ENCODE peak calls at places on chromosomes 16 and 17, in five cellular contexts. One of them, this sample, is unnamed.

GRCh38 chr16:65406076-65406475 is 284.2 kb upstream of the CDH11 start:
- DNase-seq in cardiac fibroblast: no peak
- DNase-seq in heart left ventricle: no peak
- DNase-seq in AG09309: no peak
- DNase-seq in dorsolateral prefrontal cortex: no peak
- DNase-seq in this sample: no peak

GRCh38 chr17:31216053-31216751 is 80.8 kb downstream of the OMG start:
- DNase-seq in cardiac fibroblast: peak
- DNase-seq in dorsolateral prefrontal cortex: no peak
- DNase-seq in AG09309: peak
- DNase-seq in heart left ventricle: no peak
- DNase-seq in this sample: no peak

GRCh38 chr17:75524971-75525805 is at the start of gene LLGL2:
- DNase-seq in heart left ventricle: peak
- DNase-seq in AG09309: no peak
- DNase-seq in cardiac fibroblast: peak
- DNase-seq in dorsolateral prefrontal cortex: peak
- DNase-seq in this sample: peak

GRCh38 chr17:50420419-50421112 is 5.5 kb upstream of the ACSF2 start:
- DNase-seq in dorsolateral prefrontal cortex: no peak
- DNase-seq in AG09309: peak
- DNase-seq in heart left ventricle: no peak
- DNase-seq in cardiac fibroblast: peak
- DNase-seq in this sample: no peak

GRCh38 chr16:19118938-19119431 is 5.2 kb downstream of the ITPRIPL2 start:
- DNase-seq in dorsolateral prefrontal cortex: no peak
- DNase-seq in cardiac fibroblast: peak
- DNase-seq in heart left ventricle: no peak
- DNase-seq in AG09309: peak
- DNase-seq in this sample: no peak

GRCh38 chr17:62705781-62706597 is 78.5 kb downstream of the MRC2 start:
- DNase-seq in heart left ventricle: no peak
- DNase-seq in dorsolateral prefrontal cortex: peak
- DNase-seq in AG09309: no peak
- DNase-seq in cardiac fibroblast: peak
- DNase-seq in this sample: no peak

GRCh38 chr17:35617505-35617904 is 30.4 kb downstream of the AP2B1 start:
- DNase-seq in AG09309: no peak
- DNase-seq in dorsolateral prefrontal cortex: no peak
- DNase-seq in heart left ventricle: no peak
- DNase-seq in cardiac fibroblast: no peak
- DNase-seq in this sample: no peak

GRCh38 chr16:15494231-15494630 is 59.8 kb downstream of the BMERB1 start:
- DNase-seq in AG09309: no peak
- DNase-seq in heart left ventricle: no peak
- DNase-seq in dorsolateral prefrontal cortex: no peak
- DNase-seq in cardiac fibroblast: peak
- DNase-seq in this sample: no peak

GRCh38 chr17:62644487-62645173 is 17.2 kb downstream of the MRC2 start:
- DNase-seq in cardiac fibroblast: no peak
- DNase-seq in dorsolateral prefrontal cortex: no peak
- DNase-seq in heart left ventricle: no peak
- DNase-seq in AG09309: no peak
- DNase-seq in this sample: no peak

GRCh38 chr17:50304781-50305404 is 30.6 kb downstream of the TMEM92 start:
- DNase-seq in cardiac fibroblast: peak
- DNase-seq in heart left ventricle: no peak
- DNase-seq in dorsolateral prefrontal cortex: no peak
- DNase-seq in AG09309: no peak
- DNase-seq in this sample: no peak

GRCh38 chr16:20866161-20866772 is 33.9 kb downstream of the DCUN1D3 start:
- DNase-seq in heart left ventricle: peak
- DNase-seq in AG09309: peak
- DNase-seq in dorsolateral prefrontal cortex: peak
- DNase-seq in cardiac fibroblast: peak
- DNase-seq in this sample: peak

GRCh38 chr17:50501054-50501453 is 7.2 kb upstream of the MYCBPAP start:
- DNase-seq in dorsolateral prefrontal cortex: no peak
- DNase-seq in cardiac fibroblast: peak
- DNase-seq in heart left ventricle: no peak
- DNase-seq in AG09309: no peak
- DNase-seq in this sample: no peak

DNA sequence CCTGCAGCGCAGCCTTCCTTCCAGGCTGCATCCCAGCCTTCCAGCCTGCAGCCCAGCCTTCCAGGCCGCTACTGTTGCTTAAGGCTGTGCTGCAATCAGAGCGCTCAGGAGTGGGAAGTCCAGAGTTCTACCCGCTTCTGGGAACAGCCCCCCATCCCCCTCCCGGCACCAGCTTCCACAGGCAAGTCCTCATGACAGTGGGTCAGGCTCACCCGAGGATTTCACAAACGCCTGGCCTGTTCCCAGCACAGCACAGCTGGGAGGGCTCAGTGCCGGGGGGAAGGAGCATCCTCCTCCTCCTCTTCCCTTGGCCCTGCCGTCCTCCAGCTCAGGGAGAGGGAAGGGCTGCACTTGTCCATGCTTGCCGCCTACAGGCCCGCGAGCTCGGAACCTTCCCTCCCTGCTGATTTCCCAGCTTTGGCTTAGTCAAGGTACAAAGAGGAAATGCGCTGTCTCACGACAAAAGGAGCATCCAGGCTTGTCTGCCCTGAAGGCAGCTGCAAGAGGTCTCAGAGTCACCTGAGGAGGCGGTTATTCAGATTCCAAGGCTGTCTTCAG is 8.3 kb downstream of the SOCS3 start:
- DNase-seq in dorsolateral prefrontal cortex: peak
- DNase-seq in AG09309: peak
- DNase-seq in heart left ventricle: peak
- DNase-seq in cardiac fibroblast: peak
- DNase-seq in this sample: no peak
- TF ChIP-seq CTCF in dorsolateral prefrontal cortex: no peak
- TF ChIP-seq CTCF in AG09309: peak
- TF ChIP-seq CTCF in heart left ventricle: no peak
- TF ChIP-seq CTCF in cardiac fibroblast: peak
- TF ChIP-seq CTCF in this sample: no peak

DNA sequence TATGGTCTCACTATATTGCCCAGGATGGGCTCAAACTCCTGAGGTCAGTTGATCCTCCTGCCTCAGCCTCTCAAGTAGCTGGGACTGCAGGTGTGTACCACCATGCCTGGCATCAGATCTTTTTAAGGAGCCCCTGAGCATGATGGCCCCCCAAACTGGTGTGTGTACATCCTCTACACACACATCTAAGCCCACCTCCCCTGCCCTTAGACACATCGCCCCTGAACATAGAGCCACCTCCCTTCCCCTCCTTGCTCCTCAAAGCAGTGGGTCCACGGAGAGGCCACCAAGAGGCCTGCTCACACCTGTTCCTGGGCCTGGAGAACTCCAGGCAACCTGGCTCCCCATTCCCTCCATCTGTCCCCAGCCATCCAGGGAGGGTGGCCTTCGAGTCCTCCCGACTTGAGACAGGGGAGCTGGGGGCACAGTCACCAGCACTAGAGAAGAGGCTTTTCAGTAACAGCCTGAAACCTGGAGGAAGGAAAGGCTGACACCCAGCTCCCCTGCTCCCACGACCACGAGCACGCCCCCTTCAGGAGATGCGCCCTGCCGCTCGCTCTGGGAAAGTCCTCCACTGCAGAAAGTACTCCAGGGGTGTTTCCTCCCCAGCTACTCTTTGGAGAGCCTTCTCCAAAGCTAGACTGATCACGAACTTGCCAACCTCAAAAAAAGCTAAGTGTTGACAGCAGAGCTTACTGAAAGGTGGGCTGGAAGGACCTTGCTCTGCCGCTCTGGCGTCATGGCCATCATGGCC is 12.6 kb upstream of the PRR29 start:
- DNase-seq in AG09309: no peak
- DNase-seq in dorsolateral prefrontal cortex: no peak
- DNase-seq in heart left ventricle: peak
- DNase-seq in cardiac fibroblast: no peak
- DNase-seq in this sample: no peak
- TF ChIP-seq CTCF in AG09309: no peak
- TF ChIP-seq CTCF in dorsolateral prefrontal cortex: no peak
- TF ChIP-seq CTCF in heart left ventricle: no peak
- TF ChIP-seq CTCF in cardiac fibroblast: no peak
- TF ChIP-seq CTCF in this sample: no peak

GRCh38 chr16:70652322-70652721 is 6.0 kb downstream of the IL34 start:
- DNase-seq in AG09309: no peak
- DNase-seq in dorsolateral prefrontal cortex: no peak
- DNase-seq in cardiac fibroblast: peak
- DNase-seq in heart left ventricle: no peak
- DNase-seq in this sample: no peak
- TF ChIP-seq CTCF in AG09309: no peak
- TF ChIP-seq CTCF in dorsolateral prefrontal cortex: no peak
- TF ChIP-seq CTCF in cardiac fibroblast: no peak
- TF ChIP-seq CTCF in heart left ventricle: no peak
- TF ChIP-seq CTCF in this sample: no peak

GRCh38 chr17:14813649-14814048 is 451.5 kb downstream of the PMP22 start:
- DNase-seq in cardiac fibroblast: no peak
- DNase-seq in heart left ventricle: peak
- DNase-seq in dorsolateral prefrontal cortex: no peak
- DNase-seq in AG09309: no peak
- DNase-seq in this sample: no peak
- TF ChIP-seq CTCF in cardiac fibroblast: no peak
- TF ChIP-seq CTCF in heart left ventricle: no peak
- TF ChIP-seq CTCF in dorsolateral prefrontal cortex: no peak
- TF ChIP-seq CTCF in AG09309: no peak
- TF ChIP-seq CTCF in this sample: no peak

DNA sequence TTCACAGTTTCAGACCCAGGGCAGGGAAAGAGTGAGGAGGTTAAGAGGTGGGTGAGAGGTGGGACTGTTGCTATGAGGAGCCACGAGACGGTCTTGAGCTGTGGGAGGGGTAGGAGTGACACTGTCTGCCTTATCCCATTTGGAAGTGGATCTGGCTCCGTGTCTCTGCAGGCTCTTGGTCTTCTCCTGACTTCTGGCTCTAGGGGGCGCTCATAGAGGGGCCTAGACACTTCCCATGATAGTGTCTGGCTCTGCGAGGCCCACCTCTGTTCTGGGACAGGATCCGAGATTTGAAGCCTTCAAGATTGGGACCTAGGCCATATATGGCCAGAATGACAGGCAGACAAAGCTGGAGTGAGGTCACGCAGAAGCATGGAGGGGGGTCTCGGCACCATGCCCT is 204.5 kb downstream of the GSG1L start:
- DNase-seq in cardiac fibroblast: no peak
- DNase-seq in heart left ventricle: no peak
- DNase-seq in AG09309: no peak
- DNase-seq in dorsolateral prefrontal cortex: no peak
- DNase-seq in this sample: no peak
- TF ChIP-seq CTCF in cardiac fibroblast: no peak
- TF ChIP-seq CTCF in heart left ventricle: no peak
- TF ChIP-seq CTCF in AG09309: no peak
- TF ChIP-seq CTCF in dorsolateral prefrontal cortex: no peak
- TF ChIP-seq CTCF in this sample: peak

GRCh38 chr17:39636587-39636926 is 387 bp upstream of the STARD3 start:
- DNase-seq in AG09309: no peak
- DNase-seq in dorsolateral prefrontal cortex: no peak
- DNase-seq in cardiac fibroblast: no peak
- DNase-seq in heart left ventricle: no peak
- DNase-seq in this sample: no peak

GRCh38 chr17:39638317-39638716 is 1.4 kb downstream of the STARD3 start:
- DNase-seq in AG09309: no peak
- DNase-seq in cardiac fibroblast: no peak
- DNase-seq in heart left ventricle: no peak
- DNase-seq in dorsolateral prefrontal cortex: no peak
- DNase-seq in this sample: no peak

GRCh38 chr17:39639043-39639442 is 2.1 kb downstream of the STARD3 start:
- DNase-seq in dorsolateral prefrontal cortex: no peak
- DNase-seq in AG09309: no peak
- DNase-seq in heart left ventricle: no peak
- DNase-seq in cardiac fibroblast: no peak
- DNase-seq in this sample: no peak

GRCh38 chr17:39635614-39636176 is 1.2 kb upstream of the STARD3 start:
- DNase-seq in cardiac fibroblast: no peak
- DNase-seq in AG09309: no peak
- DNase-seq in heart left ventricle: no peak
- DNase-seq in dorsolateral prefrontal cortex: no peak
- DNase-seq in this sample: no peak

GRCh38 chr17:39636927-39637736 is at the start of gene STARD3:
- DNase-seq in dorsolateral prefrontal cortex: peak
- DNase-seq in cardiac fibroblast: peak
- DNase-seq in AG09309: peak
- DNase-seq in heart left ventricle: peak
- DNase-seq in this sample: peak
- TF ChIP-seq CTCF in dorsolateral prefrontal cortex: peak
- TF ChIP-seq CTCF in cardiac fibroblast: peak
- TF ChIP-seq CTCF in AG09309: no peak
- TF ChIP-seq CTCF in heart left ventricle: no peak
- TF ChIP-seq CTCF in this sample: no peak

DNA sequence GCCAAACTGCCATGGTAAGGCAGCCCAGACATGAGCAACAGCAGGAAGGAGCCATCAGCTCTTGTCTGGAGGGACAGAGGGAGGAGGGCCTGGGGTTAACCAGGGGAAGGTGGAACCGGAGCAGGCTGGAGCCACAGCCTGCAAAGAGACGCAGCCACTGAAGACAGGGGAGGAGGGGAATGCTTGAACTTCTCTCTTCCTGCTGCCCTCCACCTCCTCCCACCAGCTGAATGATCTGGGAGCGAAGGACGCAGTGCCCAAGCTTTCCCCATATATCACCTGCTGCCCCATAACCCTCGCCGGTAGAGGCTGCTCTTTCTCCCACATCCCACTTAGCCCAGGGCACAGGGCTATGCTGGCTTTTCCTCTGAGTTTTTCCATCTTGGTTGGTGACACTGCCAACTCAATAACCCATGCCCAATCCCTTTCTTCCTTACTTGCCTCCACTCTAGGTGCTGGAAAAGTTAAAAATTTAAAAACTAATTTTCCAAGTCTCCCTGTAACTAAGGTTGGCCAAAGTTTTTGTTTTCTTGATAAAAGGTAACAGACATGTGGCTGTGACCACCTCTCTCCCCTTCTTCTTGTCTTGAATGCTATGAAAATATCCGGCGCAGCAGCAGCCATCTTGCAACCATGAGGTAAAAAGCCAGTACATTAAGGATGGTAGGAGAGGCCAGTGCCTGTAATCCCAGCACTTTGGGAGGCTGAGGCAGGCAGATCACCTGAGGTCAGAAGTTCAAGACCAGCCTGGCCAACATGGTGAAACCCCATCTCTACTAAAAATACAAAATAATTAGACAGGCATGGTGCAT is 21.8 kb upstream of the CACNG4 start:
- DNase-seq in cardiac fibroblast: no peak
- DNase-seq in heart left ventricle: no peak
- DNase-seq in AG09309: no peak
- DNase-seq in dorsolateral prefrontal cortex: no peak
- DNase-seq in this sample: no peak
- TF ChIP-seq CTCF in cardiac fibroblast: no peak
- TF ChIP-seq CTCF in heart left ventricle: no peak
- TF ChIP-seq CTCF in AG09309: no peak
- TF ChIP-seq CTCF in dorsolateral prefrontal cortex: no peak
- TF ChIP-seq CTCF in this sample: no peak

DNA sequence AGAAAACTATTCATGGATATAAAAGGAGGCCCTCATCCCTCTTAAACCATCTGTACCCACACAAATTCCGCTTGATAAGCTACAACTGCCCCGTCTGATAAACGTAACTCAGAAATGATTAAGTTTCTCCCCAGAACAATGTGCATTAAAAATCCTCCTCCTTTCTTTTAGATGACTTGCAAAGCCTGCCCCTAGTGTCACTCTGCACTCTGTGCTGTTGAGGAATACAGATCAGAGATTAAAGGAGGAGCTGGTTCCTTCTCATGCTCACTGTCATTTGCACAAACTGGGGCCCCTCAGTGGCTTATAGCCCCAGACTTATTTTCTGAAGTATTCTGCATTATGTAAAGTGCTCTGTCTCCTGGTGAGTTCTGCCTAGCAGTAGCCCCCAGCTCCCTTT is 33.3 kb downstream of the CDRT15 start:
- DNase-seq in cardiac fibroblast: peak
- DNase-seq in dorsolateral prefrontal cortex: no peak
- DNase-seq in heart left ventricle: no peak
- DNase-seq in AG09309: no peak
- DNase-seq in this sample: no peak
- TF ChIP-seq CTCF in cardiac fibroblast: peak
- TF ChIP-seq CTCF in dorsolateral prefrontal cortex: no peak
- TF ChIP-seq CTCF in heart left ventricle: no peak
- TF ChIP-seq CTCF in AG09309: peak
- TF ChIP-seq CTCF in this sample: no peak

This sample was measured in D721Med.